ENCODE peak calls at places on chromosomes 1 and 21, in eight cellular contexts. One of them, this sample, is unnamed.

GRCh38 chr1:172154571-172154970 is 265.9 kb upstream of the C1orf105 start:
- DNase-seq in right atrium auricular region: no peak
- DNase-seq in body of pancreas: no peak
- DNase-seq in testis: no peak
- DNase-seq in transverse colon: no peak
- DNase-seq in bronchial epithelial cell: peak
- DNase-seq in pancreas: no peak
- DNase-seq in AG09309: no peak
- DNase-seq in this sample: peak

GRCh38 chr1:244106837-244107491 is 55.9 kb downstream of the ZBTB18 start:
- DNase-seq in right atrium auricular region: no peak
- DNase-seq in body of pancreas: no peak
- DNase-seq in testis: no peak
- DNase-seq in transverse colon: no peak
- DNase-seq in bronchial epithelial cell: no peak
- DNase-seq in pancreas: no peak
- DNase-seq in AG09309: no peak
- DNase-seq in this sample: no peak

GRCh38 chr1:168320805-168321577 is 40.3 kb downstream of the TBX19 start:
- DNase-seq in right atrium auricular region: peak
- DNase-seq in body of pancreas: peak
- DNase-seq in testis: peak
- DNase-seq in transverse colon: no peak
- DNase-seq in bronchial epithelial cell: peak
- DNase-seq in pancreas: no peak
- DNase-seq in AG09309: no peak
- DNase-seq in this sample: peak

GRCh38 chr21:33712022-33712803 is 69.9 kb downstream of the ITSN1 start:
- DNase-seq in right atrium auricular region: no peak
- DNase-seq in body of pancreas: no peak
- DNase-seq in testis: no peak
- DNase-seq in transverse colon: peak
- DNase-seq in bronchial epithelial cell: no peak
- DNase-seq in pancreas: no peak
- DNase-seq in AG09309: no peak
- DNase-seq in this sample: no peak

GRCh38 chr1:219415915-219416314 is 197.0 kb downstream of the ZC3H11B start:
- DNase-seq in right atrium auricular region: no peak
- DNase-seq in body of pancreas: no peak
- DNase-seq in testis: no peak
- DNase-seq in transverse colon: no peak
- DNase-seq in bronchial epithelial cell: no peak
- DNase-seq in pancreas: no peak
- DNase-seq in AG09309: no peak
- DNase-seq in this sample: no peak

GRCh38 chr1:2152914-2153313 is 41.7 kb downstream of the FAAP20 start:
- DNase-seq in right atrium auricular region: no peak
- DNase-seq in body of pancreas: no peak
- DNase-seq in testis: no peak
- DNase-seq in transverse colon: no peak
- DNase-seq in bronchial epithelial cell: no peak
- DNase-seq in pancreas: no peak
- DNase-seq in AG09309: no peak
- DNase-seq in this sample: no peak

GRCh38 chr1:7885513-7886298 is 32.8 kb upstream of the UTS2 start:
- DNase-seq in right atrium auricular region: no peak
- DNase-seq in body of pancreas: peak
- DNase-seq in testis: peak
- DNase-seq in transverse colon: peak
- DNase-seq in bronchial epithelial cell: peak
- DNase-seq in pancreas: peak
- DNase-seq in AG09309: no peak
- DNase-seq in this sample: no peak

GRCh38 chr1:56145524-56145923 is 433.8 kb downstream of the PLPP3 start:
- DNase-seq in right atrium auricular region: no peak
- DNase-seq in body of pancreas: no peak
- DNase-seq in testis: no peak
- DNase-seq in transverse colon: no peak
- DNase-seq in bronchial epithelial cell: no peak
- DNase-seq in pancreas: no peak
- DNase-seq in AG09309: no peak
- DNase-seq in this sample: no peak

GRCh38 chr1:55812281-55812680 is 597.1 kb upstream of the USP24 start:
- DNase-seq in right atrium auricular region: no peak
- DNase-seq in body of pancreas: no peak
- DNase-seq in testis: no peak
- DNase-seq in transverse colon: no peak
- DNase-seq in bronchial epithelial cell: no peak
- DNase-seq in pancreas: no peak
- DNase-seq in AG09309: no peak
- DNase-seq in this sample: peak

GRCh38 chr1:226135059-226135651 is 51.4 kb downstream of the ACBD3 start:
- DNase-seq in right atrium auricular region: no peak
- DNase-seq in body of pancreas: peak
- DNase-seq in testis: peak
- DNase-seq in transverse colon: peak
- DNase-seq in bronchial epithelial cell: peak
- DNase-seq in pancreas: peak
- DNase-seq in AG09309: no peak
- DNase-seq in this sample: peak

GRCh38 chr1:85656256-85656655 is 52.0 kb downstream of the ZNHIT6 start:
- DNase-seq in right atrium auricular region: no peak
- DNase-seq in body of pancreas: no peak
- DNase-seq in testis: no peak
- DNase-seq in transverse colon: no peak
- DNase-seq in bronchial epithelial cell: peak
- DNase-seq in pancreas: no peak
- DNase-seq in AG09309: no peak
- DNase-seq in this sample: peak

GRCh38 chr1:188129856-188130838 is 1301.4 kb downstream of the PLA2G4A start:
- DNase-seq in right atrium auricular region: no peak
- DNase-seq in body of pancreas: no peak
- DNase-seq in testis: no peak
- DNase-seq in transverse colon: no peak
- DNase-seq in bronchial epithelial cell: no peak
- DNase-seq in pancreas: no peak
- DNase-seq in AG09309: no peak
- DNase-seq in this sample: no peak
- TF ChIP-seq CTCF in right atrium auricular region: no peak
- TF ChIP-seq CTCF in body of pancreas: no peak
- TF ChIP-seq CTCF in testis: no peak
- TF ChIP-seq CTCF in transverse colon: no peak
- TF ChIP-seq CTCF in bronchial epithelial cell: no peak
- TF ChIP-seq CTCF in pancreas: no peak
- TF ChIP-seq CTCF in AG09309: no peak
- TF ChIP-seq CTCF in this sample: no peak

GRCh38 chr1:152657677-152658076 is 5.5 kb upstream of the LCE2D start:
- DNase-seq in right atrium auricular region: no peak
- DNase-seq in body of pancreas: no peak
- DNase-seq in testis: no peak
- DNase-seq in transverse colon: no peak
- DNase-seq in bronchial epithelial cell: no peak
- DNase-seq in pancreas: no peak
- DNase-seq in AG09309: no peak
- DNase-seq in this sample: no peak

GRCh38 chr1:152656459-152656858 is 6.7 kb upstream of the LCE2D start:
- DNase-seq in right atrium auricular region: no peak
- DNase-seq in body of pancreas: no peak
- DNase-seq in testis: no peak
- DNase-seq in transverse colon: no peak
- DNase-seq in bronchial epithelial cell: no peak
- DNase-seq in pancreas: no peak
- DNase-seq in AG09309: no peak
- DNase-seq in this sample: no peak

GRCh38 chr1:152658649-152659048 is 4.5 kb upstream of the LCE2D start:
- DNase-seq in right atrium auricular region: no peak
- DNase-seq in body of pancreas: no peak
- DNase-seq in testis: no peak
- DNase-seq in transverse colon: no peak
- DNase-seq in bronchial epithelial cell: no peak
- DNase-seq in pancreas: no peak
- DNase-seq in AG09309: no peak
- DNase-seq in this sample: no peak

GRCh38 chr1:152654110-152654509 is 9.1 kb upstream of the LCE2D start:
- DNase-seq in right atrium auricular region: no peak
- DNase-seq in body of pancreas: peak
- DNase-seq in testis: peak
- DNase-seq in transverse colon: peak
- DNase-seq in bronchial epithelial cell: peak
- DNase-seq in pancreas: peak
- DNase-seq in AG09309: no peak
- DNase-seq in this sample: peak
- H3K4me3 ChIP-seq in right atrium auricular region: no peak
- H3K4me3 ChIP-seq in body of pancreas: no peak
- H3K4me3 ChIP-seq in testis: no peak
- H3K4me3 ChIP-seq in transverse colon: no peak
- H3K4me3 ChIP-seq in bronchial epithelial cell: no peak
- H3K4me3 ChIP-seq in pancreas: no peak
- H3K4me3 ChIP-seq in AG09309: no peak
- H3K4me3 ChIP-seq in this sample: no peak

GRCh38 chr1:153922076-153922837 is 515 bp downstream of the GATAD2B start:
- DNase-seq in right atrium auricular region: no peak
- DNase-seq in body of pancreas: no peak
- DNase-seq in testis: peak
- DNase-seq in transverse colon: no peak
- DNase-seq in bronchial epithelial cell: peak
- DNase-seq in pancreas: peak
- DNase-seq in AG09309: no peak
- DNase-seq in this sample: no peak
- TF ChIP-seq CTCF in right atrium auricular region: no peak
- TF ChIP-seq CTCF in body of pancreas: peak
- TF ChIP-seq CTCF in testis: no peak
- TF ChIP-seq CTCF in transverse colon: no peak
- TF ChIP-seq CTCF in bronchial epithelial cell: peak
- TF ChIP-seq CTCF in pancreas: no peak
- TF ChIP-seq CTCF in AG09309: no peak
- TF ChIP-seq CTCF in this sample: peak

DNA sequence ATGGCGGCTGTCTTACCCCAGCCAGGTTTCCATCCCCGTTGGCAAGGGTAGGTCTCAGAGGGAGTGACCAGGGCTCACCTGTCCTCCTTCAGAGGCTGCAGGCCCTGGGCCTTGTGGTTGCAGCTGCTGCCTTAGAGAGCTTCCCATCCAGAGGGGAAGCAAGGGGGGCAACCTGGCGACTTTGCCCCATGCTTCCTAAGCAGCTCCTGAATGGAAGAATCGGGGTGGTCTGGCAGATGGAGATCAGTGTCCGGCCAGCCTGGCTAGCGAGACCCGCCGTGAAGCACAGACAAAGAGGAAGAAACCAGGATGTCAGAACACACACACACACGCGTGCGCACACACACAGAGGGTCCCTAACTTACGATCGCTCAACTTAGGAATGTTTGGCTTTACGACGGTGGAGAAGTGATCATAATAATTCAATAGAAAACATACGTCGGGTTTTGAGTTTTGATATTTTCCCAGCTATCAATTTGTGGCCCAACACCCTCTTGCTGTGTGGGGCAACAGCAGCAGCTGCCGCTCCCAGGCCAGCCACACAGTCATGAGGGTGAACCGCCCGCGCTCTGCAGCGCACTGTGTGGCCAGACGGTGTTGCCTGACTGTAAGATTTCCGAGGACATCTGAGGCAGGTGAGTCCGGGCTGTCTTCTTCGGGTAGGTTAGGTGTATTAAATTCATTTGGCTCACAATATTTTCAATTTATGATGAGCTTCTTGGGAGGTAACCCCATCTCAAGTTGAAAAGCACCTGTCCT is 113.0 kb upstream of the ARHGEF16 start:
- DNase-seq in right atrium auricular region: no peak
- DNase-seq in body of pancreas: no peak
- DNase-seq in testis: no peak
- DNase-seq in transverse colon: no peak
- DNase-seq in bronchial epithelial cell: no peak
- DNase-seq in pancreas: no peak
- DNase-seq in AG09309: no peak
- DNase-seq in this sample: no peak
- H3K4me3 ChIP-seq in right atrium auricular region: no peak
- H3K4me3 ChIP-seq in body of pancreas: no peak
- H3K4me3 ChIP-seq in testis: no peak
- H3K4me3 ChIP-seq in transverse colon: no peak
- H3K4me3 ChIP-seq in bronchial epithelial cell: no peak
- H3K4me3 ChIP-seq in pancreas: no peak
- H3K4me3 ChIP-seq in AG09309: no peak
- H3K4me3 ChIP-seq in this sample: no peak

GRCh38 chr1:115677172-115677542 is 35.4 kb downstream of the VANGL1 start:
- DNase-seq in right atrium auricular region: no peak
- DNase-seq in body of pancreas: no peak
- DNase-seq in testis: no peak
- DNase-seq in transverse colon: no peak
- DNase-seq in bronchial epithelial cell: no peak
- DNase-seq in pancreas: no peak
- DNase-seq in AG09309: no peak
- DNase-seq in this sample: peak
- TF ChIP-seq CTCF in right atrium auricular region: no peak
- TF ChIP-seq CTCF in body of pancreas: no peak
- TF ChIP-seq CTCF in testis: no peak
- TF ChIP-seq CTCF in transverse colon: no peak
- TF ChIP-seq CTCF in bronchial epithelial cell: no peak
- TF ChIP-seq CTCF in pancreas: no peak
- TF ChIP-seq CTCF in AG09309: no peak
- TF ChIP-seq CTCF in this sample: no peak

DNA sequence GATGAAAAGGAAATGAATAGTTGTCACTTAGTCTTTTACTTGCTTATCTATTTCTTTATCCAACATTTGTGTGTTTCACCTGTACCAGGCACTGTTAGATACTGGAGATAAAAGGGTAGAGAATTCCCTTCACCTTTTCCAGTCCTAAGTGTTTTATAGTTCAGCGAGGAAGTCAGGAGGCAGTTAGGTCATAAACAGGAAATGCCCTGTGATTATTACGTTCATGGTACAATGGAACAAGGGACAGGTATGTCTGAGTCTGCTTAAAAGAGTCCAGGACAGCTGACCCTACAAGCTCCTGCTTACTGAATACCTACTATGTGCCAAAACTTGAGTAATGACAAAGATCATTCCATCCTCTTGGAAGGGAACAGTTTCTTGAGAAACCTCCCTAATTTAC is 77.8 kb downstream of the TNR start:
- DNase-seq in right atrium auricular region: no peak
- DNase-seq in body of pancreas: no peak
- DNase-seq in testis: no peak
- DNase-seq in transverse colon: no peak
- DNase-seq in bronchial epithelial cell: no peak
- DNase-seq in pancreas: no peak
- DNase-seq in AG09309: no peak
- DNase-seq in this sample: no peak
- H3K4me3 ChIP-seq in right atrium auricular region: no peak
- H3K4me3 ChIP-seq in body of pancreas: no peak
- H3K4me3 ChIP-seq in testis: no peak
- H3K4me3 ChIP-seq in transverse colon: no peak
- H3K4me3 ChIP-seq in bronchial epithelial cell: no peak
- H3K4me3 ChIP-seq in pancreas: no peak
- H3K4me3 ChIP-seq in AG09309: no peak
- H3K4me3 ChIP-seq in this sample: no peak

This sample was measured in cardiac fibroblast.